ENCODE peak calls at places on chromosomes 6 and 20, in six cellular contexts. V is stomach, W is prostate gland, S is breast epithelium, L is HepG2, C is endothelial cell of umbilical vein. I is an unnamed sample.

GRCh38 chr6:24766685-24767462 is 7.9 kb upstream of the GMNN start:
- DNase-seq in V (no peak), W (no peak), S (no peak), L (no peak), C (peak), I (no peak)

GRCh38 chr20:3812259-3812681 is 8.1 kb upstream of the AP5S1 start:
- DNase-seq in V (no peak), W (no peak), S (no peak), L (no peak), C (no peak), I (no peak)

GRCh38 chr6:12335131-12335527 is 45.0 kb downstream of the EDN1 start:
- DNase-seq in V (no peak), W (no peak), S (no peak), L (no peak), C (no peak), I (no peak)

GRCh38 chr6:129748212-129748900 is 38.4 kb upstream of the ARHGAP18 start:
- DNase-seq in V (peak), W (peak), S (peak), L (peak), C (peak), I (no peak)

GRCh38 chr6:7052441-7052936 is 55.3 kb upstream of the RREB1 start:
- DNase-seq in V (peak), W (no peak), S (no peak), L (no peak), C (no peak), I (peak)

GRCh38 chr6:44373787-44374186 is 13.7 kb upstream of the CDC5L start:
- DNase-seq in V (no peak), W (no peak), S (no peak), L (no peak), C (peak), I (no peak)

GRCh38 chr6:91083226-91083625 is 496.4 kb upstream of the MAP3K7 start:
- DNase-seq in V (no peak), W (no peak), S (no peak), L (no peak), C (no peak), I (no peak)

GRCh38 chr6:131122516-131122915 is 12.8 kb upstream of the AKAP7 start:
- DNase-seq in V (no peak), W (no peak), S (no peak), L (no peak), C (no peak), I (no peak)

GRCh38 chr6:6080975-6081374 is 74.2 kb upstream of the NRN1 start:
- DNase-seq in V (no peak), W (no peak), S (no peak), L (no peak), C (no peak), I (no peak)

GRCh38 chr20:53255102-53255710 is 283.0 kb downstream of the TSHZ2 start:
- DNase-seq in V (no peak), W (no peak), S (no peak), L (no peak), C (no peak), I (no peak)

GRCh38 chr6:3841711-3842565 is 7.2 kb upstream of the FAM50B start:
- DNase-seq in V (no peak), W (no peak), S (peak), L (peak), C (no peak), I (no peak)

GRCh38 chr6:167849846-167850459 is 23.2 kb downstream of the AFDN start:
- DNase-seq in V (peak), W (peak), S (peak), L (peak), C (peak), I (no peak)

GRCh38 chr6:120137492-120137891 is 787.9 kb upstream of the MAN1A1 start:
- DNase-seq in V (no peak), W (no peak), S (no peak), L (no peak), C (no peak), I (no peak)

DNA sequence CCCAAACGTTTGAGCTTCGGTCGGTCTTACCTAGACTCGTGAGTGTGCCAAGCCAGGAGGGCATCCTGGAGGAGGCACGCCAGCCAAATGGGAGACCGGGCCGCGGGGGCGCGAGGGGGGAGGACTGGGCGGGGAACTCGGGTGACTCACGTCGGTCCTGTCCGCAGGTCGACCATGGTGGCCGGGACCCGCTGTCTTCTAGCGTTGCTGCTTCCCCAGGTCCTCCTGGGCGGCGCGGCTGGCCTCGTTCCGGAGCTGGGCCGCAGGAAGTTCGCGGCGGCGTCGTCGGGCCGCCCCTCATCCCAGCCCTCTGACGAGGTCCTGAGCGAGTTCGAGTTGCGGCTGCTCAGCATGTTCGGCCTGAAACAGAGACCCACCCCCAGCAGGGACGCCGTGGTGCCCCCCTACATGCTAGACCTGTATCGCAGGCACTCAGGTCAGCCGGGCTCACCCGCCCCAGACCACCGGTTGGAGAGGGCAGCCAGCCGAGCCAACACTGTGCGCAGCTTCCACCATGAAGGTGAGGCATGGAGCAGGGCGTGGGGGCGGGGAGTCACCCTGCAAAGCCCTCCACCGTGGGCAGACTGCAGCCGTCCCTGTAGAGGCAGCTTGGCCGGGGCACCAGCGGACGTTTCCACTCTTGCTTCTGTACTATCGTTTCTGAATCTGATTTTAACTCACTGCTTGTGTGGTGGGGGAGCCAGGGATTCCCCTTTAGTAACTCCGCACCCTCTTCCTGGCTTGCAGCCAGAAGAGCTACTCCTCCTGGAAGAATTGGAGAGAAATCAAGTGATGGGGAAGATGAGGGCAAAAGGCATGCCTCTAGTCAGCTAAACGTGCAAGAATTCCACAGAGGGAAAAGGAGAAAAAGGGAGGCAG is 2.7 kb downstream of the BMP2 start:
- DNase-seq in V (peak), W (peak), S (no peak), L (no peak), C (peak), I (no peak)
- H3K4me3 ChIP-seq in V (peak), W (peak), S (peak), L (no peak), C (peak), I (no peak)

GRCh38 chr6:30724906-30725667 is 4.9 kb downstream of the TUBB start:
- DNase-seq in V (no peak), W (no peak), S (no peak), L (no peak), C (no peak), I (no peak)
- TF ChIP-seq POLR2AphosphoS5 in V (no peak), W (no peak), S (no peak), L (peak), C (peak), I (no peak)

DNA sequence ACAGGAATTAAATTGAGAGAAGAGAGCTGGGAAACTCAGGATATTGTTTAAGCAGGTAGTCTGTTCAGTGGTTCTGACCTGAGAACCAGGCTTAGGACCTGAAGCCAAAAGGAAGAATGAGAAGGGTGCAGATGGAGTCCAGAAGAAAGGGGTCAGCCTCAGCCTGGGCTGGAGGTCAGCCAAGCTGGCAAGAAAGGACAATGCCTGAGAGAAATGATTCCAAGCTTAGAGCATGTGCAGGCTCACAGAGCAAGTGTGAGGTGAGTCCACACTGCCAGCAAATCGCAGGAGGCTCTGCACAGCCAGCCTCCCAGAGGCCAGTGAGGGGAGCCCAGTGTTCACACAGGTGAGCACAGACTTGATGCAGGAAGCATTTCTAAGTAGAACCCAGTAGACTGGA is 47.3 kb downstream of the DAAM2 start:
- DNase-seq in V (no peak), W (no peak), S (no peak), L (no peak), C (no peak), I (no peak)
- H3K27ac ChIP-seq in V (no peak), W (no peak), S (no peak), L (no peak), C (no peak), I (no peak)

GRCh38 chr6:71245265-71246049 is 43.2 kb upstream of the OGFRL1 start:
- DNase-seq in V (no peak), W (no peak), S (no peak), L (no peak), C (no peak), I (no peak)
- H3K4me3 ChIP-seq in V (no peak), W (no peak), S (no peak), L (no peak), C (no peak), I (no peak)

I was measured in HL-60.